ENCODE peak calls at places on chromosomes 7 and 10, in eight cellular contexts. I, C, O, S, X, A, Z and T are unnamed samples.

GRCh38 chr7:16644624-16644986 is 949 bp downstream of the ANKMY2 start:
- DNase-seq in I (no peak), C (peak; percentile 77), O (peak; percentile 79), S (peak; percentile 38), X (peak; percentile 61), A (peak; percentile 74), Z (peak; percentile 81), T (peak; percentile 78)

GRCh38 chr7:127304087-127304486 is 51.3 kb upstream of the GRM8 start:
- DNase-seq in I (no peak), C (no peak), O (no peak), S (no peak), X (no peak), A (no peak), Z (no peak), T (no peak)

GRCh38 chr7:29337628-29338116 is 143.1 kb downstream of the CHN2 start:
- DNase-seq in I (no peak), C (no peak), O (no peak), S (no peak), X (peak; percentile 35), A (no peak), Z (no peak), T (peak; percentile 39)

GRCh38 chr7:146956853-146957252 is 840.3 kb downstream of the CNTNAP2 start:
- DNase-seq in I (no peak), C (no peak), O (no peak), S (no peak), X (no peak), A (no peak), Z (no peak), T (no peak)

GRCh38 chr7:109246330-109247077 is 676.8 kb downstream of the DNAJB9 start:
- DNase-seq in I (no peak), C (no peak), O (no peak), S (peak; percentile 6), X (no peak), A (no peak), Z (peak; percentile 59), T (no peak)

GRCh38 chr10:126437661-126438406 is 49.6 kb upstream of the ADAM12 start:
- DNase-seq in I (no peak), C (no peak), O (no peak), S (no peak), X (no peak), A (no peak), Z (no peak), T (no peak)

GRCh38 chr7:112495820-112496462 is 15.2 kb downstream of the LSMEM1 start:
- DNase-seq in I (peak; percentile 47), C (no peak), O (peak; percentile 74), S (peak; percentile 69), X (peak; percentile 71), A (peak; percentile 55), Z (peak; percentile 72), T (peak; percentile 7)

GRCh38 chr10:32851301-32851700 is 106.7 kb downstream of the ITGB1 start:
- DNase-seq in I (no peak), C (no peak), O (no peak), S (no peak), X (no peak), A (no peak), Z (no peak), T (no peak)

GRCh38 chr10:119022846-119023552 is 6.5 kb upstream of the NANOS1 start:
- DNase-seq in I (no peak), C (no peak), O (no peak), S (no peak), X (no peak), A (no peak), Z (peak; percentile 82), T (no peak)

GRCh38 chr7:111802194-111802785 is 240.0 kb upstream of the IMMP2L start:
- DNase-seq in I (no peak), C (no peak), O (no peak), S (no peak), X (no peak), A (no peak), Z (peak; percentile 3), T (no peak)

GRCh38 chr7:158740013-158740656 is 35.5 kb upstream of the NCAPG2 start:
- DNase-seq in I (no peak), C (no peak), O (no peak), S (no peak), X (no peak), A (no peak), Z (peak; percentile 77), T (no peak)

GRCh38 chr10:95425592-95426465 is 135.0 kb upstream of the PDLIM1 start:
- DNase-seq in I (no peak), C (no peak), O (no peak), S (no peak), X (no peak), A (no peak), Z (no peak), T (no peak)

GRCh38 chr10:68471063-68471585 is 649 bp downstream of the DNA2 start:
- DNase-seq in I (no peak), C (no peak), O (no peak), S (no peak), X (peak; percentile 12), A (no peak), Z (no peak), T (no peak)

DNA sequence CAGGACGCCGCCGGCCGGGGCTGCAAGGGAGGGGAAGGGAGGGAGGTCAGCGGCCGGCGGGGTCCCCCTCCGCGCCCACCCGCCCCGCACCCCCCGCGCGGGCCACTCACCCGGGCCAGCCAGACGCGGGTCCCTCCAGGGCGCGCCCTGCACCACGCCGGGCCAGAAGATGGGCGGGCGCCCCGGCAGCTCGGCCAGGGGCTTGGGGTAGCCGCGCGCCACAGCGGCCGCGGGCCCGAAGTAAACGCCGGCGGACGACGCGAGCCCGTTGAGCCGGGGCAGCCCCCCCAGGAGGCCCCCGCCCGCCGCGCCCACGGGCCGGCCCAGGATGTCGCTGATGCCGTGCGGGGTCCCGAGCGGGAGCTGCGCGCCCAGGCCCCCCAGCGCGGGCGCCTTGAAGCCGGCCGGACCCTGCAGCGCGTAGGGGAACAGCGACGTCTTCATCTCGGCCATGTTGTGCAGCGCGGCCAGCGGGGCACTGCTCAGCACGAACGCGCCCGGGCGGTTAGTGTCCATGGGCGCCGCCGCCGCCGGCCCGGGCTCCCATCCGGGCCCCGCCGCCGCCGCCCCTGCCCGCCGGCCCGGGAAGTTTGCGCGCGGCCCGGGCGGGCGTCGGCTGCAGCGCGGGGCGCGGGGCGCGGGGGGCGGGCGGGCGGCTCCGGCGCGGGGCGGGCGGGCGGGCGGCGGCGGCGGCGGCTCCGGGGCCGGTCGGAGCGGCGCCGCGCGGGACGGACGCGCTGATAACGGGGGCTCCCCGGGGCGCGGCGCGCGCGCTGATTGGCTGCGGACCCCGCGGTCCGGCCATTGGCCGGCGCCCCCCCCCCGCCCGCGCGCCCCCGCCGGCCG is at the start of gene NKX6-2:
- DNase-seq in I (no peak), C (no peak), O (no peak), S (no peak), X (no peak), A (no peak), Z (peak; percentile 48), T (no peak)
- H3K27ac ChIP-seq in I (no peak within 1 kb of the TSS), C (no peak within 1 kb of the TSS), O (no peak within 1 kb of the TSS), S (no peak within 1 kb of the TSS), X (no peak within 1 kb of the TSS), A (no peak within 1 kb of the TSS), Z (no peak within 1 kb of the TSS), T (no peak within 1 kb of the TSS)

DNA sequence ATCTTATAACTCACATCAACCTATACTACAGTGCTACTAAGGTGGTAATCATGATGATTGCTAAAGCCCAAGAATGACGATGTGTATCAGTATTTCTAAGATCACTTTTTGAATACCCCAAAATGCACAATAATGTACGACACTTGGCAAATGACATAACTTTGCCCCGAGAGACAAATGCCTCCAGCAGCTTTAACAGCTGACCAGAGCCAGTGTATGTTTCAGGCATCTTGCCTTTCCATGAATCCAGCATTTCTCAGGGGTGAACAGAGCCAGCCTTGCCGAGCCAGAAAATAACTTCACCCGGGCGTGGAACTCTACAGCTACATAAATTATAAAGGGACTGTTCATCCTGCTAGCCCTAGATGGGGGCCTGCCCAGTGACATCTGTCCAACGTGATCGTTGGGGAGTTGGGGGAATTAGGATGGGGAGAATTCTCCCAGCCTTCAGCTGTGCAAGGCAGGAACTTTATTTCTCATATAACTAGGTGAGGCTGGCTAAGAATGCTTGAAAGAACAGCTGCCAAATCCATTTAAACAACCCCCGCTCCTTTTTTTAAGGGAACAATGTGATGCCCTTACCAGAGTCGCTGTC is 1.7 kb downstream of the IGFBP3 start:
- DNase-seq in I (no peak), C (no peak), O (no peak), S (no peak), X (no peak), A (no peak), Z (peak; percentile 44), T (no peak)
- H3K4me3 ChIP-seq in I (no peak overlapping the region), C (peak overlapping the region; percentile 62), O (peak overlapping the region; percentile 85), S (no peak overlapping the region), X (no peak overlapping the region), A (peak overlapping the region; percentile 65), Z (peak overlapping the region; percentile 99), T (no peak overlapping the region)

DNA sequence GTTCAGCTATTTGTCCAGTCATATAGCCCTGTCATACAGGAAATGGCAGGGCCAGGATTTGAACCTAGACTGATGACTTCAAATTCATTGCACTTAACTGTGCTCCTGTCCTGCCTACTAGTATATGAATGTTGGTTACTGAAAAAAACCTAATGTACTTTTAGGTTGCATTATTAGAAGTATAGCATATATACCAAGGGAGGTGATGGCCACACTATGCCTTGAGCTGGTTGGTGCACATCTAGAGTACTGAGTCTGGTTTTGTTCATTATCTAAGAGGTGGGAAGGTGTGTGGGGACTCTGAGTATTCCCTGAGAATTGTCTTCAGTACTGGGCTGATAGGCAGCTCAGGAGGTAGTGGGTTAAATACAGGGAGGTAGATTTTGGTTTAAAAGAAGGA is 88.0 kb downstream of the NEURL1 start:
- DNase-seq in I (no peak), C (no peak), O (no peak), S (no peak), X (no peak), A (no peak), Z (no peak), T (no peak)
- H3K27me3 ChIP-seq in I (no peaks in the 10 kb centered on the region), C (no peaks in the 10 kb centered on the region), O (no peaks in the 10 kb centered on the region), S (no peaks in the 10 kb centered on the region), X (no peaks in the 10 kb centered on the region), A (no peaks in the 10 kb centered on the region), Z (peaks cover 8% of the 10 kb centered on the region), T (no peaks in the 10 kb centered on the region)

GRCh38 chr10:93951905-93952304 is 41.8 kb upstream of the PLCE1 start:
- DNase-seq in I (no peak), C (no peak), O (no peak), S (no peak), X (no peak), A (no peak), Z (no peak), T (no peak)

GRCh38 chr10:93954299-93954698 is 39.4 kb upstream of the PLCE1 start:
- DNase-seq in I (no peak), C (no peak), O (no peak), S (no peak), X (no peak), A (no peak), Z (no peak), T (no peak)

GRCh38 chr10:93958834-93959233 is 34.9 kb upstream of the PLCE1 start:
- DNase-seq in I (no peak), C (no peak), O (no peak), S (no peak), X (no peak), A (peak; percentile 54), Z (no peak), T (no peak)

DNA sequence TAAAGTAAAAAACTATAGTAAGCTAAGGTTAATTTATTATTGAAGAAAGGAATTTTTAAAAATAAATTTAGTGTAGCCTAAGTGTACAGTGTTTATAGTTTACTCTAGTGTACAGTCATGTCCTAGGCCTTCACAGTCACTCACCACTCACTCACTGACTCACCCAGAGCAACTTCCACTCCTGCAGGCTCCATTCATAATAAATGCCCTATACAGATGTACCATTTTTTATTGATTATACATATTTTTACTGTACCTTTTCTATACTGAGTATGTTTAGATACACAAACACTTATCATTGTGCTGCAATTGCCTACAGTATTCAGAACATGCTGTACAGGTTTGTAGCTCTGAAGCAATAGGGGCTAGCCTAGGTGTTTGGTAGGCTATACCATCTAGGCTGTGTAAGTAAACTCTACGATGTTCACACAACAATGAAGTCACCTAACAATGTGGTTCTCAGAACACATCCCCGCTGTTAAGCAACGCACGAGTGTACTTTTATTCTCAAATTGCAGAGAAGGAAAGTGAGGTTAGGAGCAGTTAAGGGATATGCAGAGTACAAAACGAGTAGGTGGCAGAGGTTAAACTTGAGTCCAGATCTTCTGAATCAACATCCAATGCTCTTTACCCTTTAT is 38.9 kb upstream of the PLCE1 start:
- DNase-seq in I (no peak), C (no peak), O (no peak), S (no peak), X (no peak), A (no peak), Z (peak; percentile 73), T (no peak)
- H3K27ac ChIP-seq in I (no peak overlapping the region), C (no peak overlapping the region), O (no peak overlapping the region), S (no peak overlapping the region), X (no peak overlapping the region), A (no peak overlapping the region), Z (peak overlapping the region; percentile 41), T (no peak overlapping the region)